ENCODE peak calls at places on chromosomes 16 and 17, in ten cellular contexts. X, H, T, F, W, I, L, P, Q and Z are unnamed samples.

GRCh38 chr16:47158991-47159390 is 15.2 kb upstream of the NETO2 start:
- DNase-seq in F (no peak), I (no peak), P (no peak), Q (no peak), X (no peak), L (no peak), H (no peak), T (no peak), W (no peak), Z (no peak)

GRCh38 chr16:23082161-23082788 is 67.0 kb downstream of the USP31 start:
- DNase-seq in Q (no peak), T (no peak), F (no peak), W (no peak), P (peak), L (no peak), X (no peak), H (no peak), I (no peak), Z (peak)

GRCh38 chr16:81535679-81536360 is 91.2 kb downstream of the CMIP start:
- DNase-seq in F (no peak), P (no peak), I (no peak), Q (no peak), L (no peak), W (no peak), H (no peak), T (no peak), X (no peak), Z (no peak)

GRCh38 chr17:78075545-78075944 is 53.0 kb downstream of the TMC6 start:
- DNase-seq in F (no peak), W (no peak), X (no peak), T (no peak), H (no peak), I (no peak), L (no peak), P (no peak), Q (no peak), Z (no peak)

GRCh38 chr17:38606646-38607611 is 1.2 kb upstream of the SRCIN1 start:
- DNase-seq in W (no peak), T (no peak), L (no peak), F (peak), X (no peak), Q (no peak), H (no peak), P (no peak), I (no peak), Z (no peak)

GRCh38 chr16:21684199-21684598 is 20.4 kb downstream of the OTOA start:
- DNase-seq in F (no peak), X (no peak), H (no peak), W (no peak), T (peak), P (peak), L (no peak), I (no peak), Q (no peak), Z (peak)

GRCh38 chr16:85037050-85037410 is 9.4 kb downstream of the KIAA0513 start:
- DNase-seq in T (no peak), L (no peak), H (peak), Q (peak), F (no peak), P (peak), X (no peak), I (no peak), W (no peak), Z (peak)

GRCh38 chr17:29032067-29032551 is 10.8 kb upstream of the PIPOX start:
- DNase-seq in L (no peak), W (no peak), I (no peak), P (no peak), X (no peak), T (no peak), Q (no peak), H (no peak), F (no peak), Z (no peak)

GRCh38 chr17:11274106-11274505 is 33.1 kb downstream of the SHISA6 start:
- DNase-seq in P (no peak), I (no peak), X (peak), Q (no peak), L (no peak), H (no peak), W (no peak), T (no peak), F (no peak), Z (no peak)

GRCh38 chr16:14464192-14464591 is 165.9 kb downstream of the PARN start:
- DNase-seq in T (no peak), W (no peak), L (no peak), F (no peak), P (no peak), X (no peak), I (no peak), Q (no peak), H (no peak), Z (no peak)

GRCh38 chr17:12600349-12600748 is 65.3 kb upstream of the MYOCD start:
- DNase-seq in Q (no peak), P (no peak), F (no peak), H (no peak), L (no peak), X (no peak), W (no peak), T (peak), I (no peak), Z (no peak)

GRCh38 chr16:78799429-78799828 is 700.0 kb downstream of the WWOX start:
- DNase-seq in L (no peak), H (no peak), I (no peak), P (no peak), Q (no peak), T (no peak), F (no peak), W (no peak), X (no peak), Z (no peak)

GRCh38 chr16:9092963-9093477 is 1.6 kb downstream of the HAPSTR1 start:
- DNase-seq in L (peak), X (no peak), F (peak), T (peak), H (no peak), I (peak), W (peak), P (peak), Q (no peak), Z (no peak)

GRCh38 chr16:89863741-89864391 is 9.5 kb upstream of the TCF25 start:
- DNase-seq in Q (peak), X (no peak), F (no peak), I (no peak), P (no peak), T (no peak), L (peak), W (peak), H (peak), Z (peak)

GRCh38 chr16:88754912-88755744 is 29.9 kb downstream of the PIEZO1 start:
- DNase-seq in Q (no peak), W (no peak), P (no peak), L (no peak), X (no peak), I (no peak), T (no peak), H (peak), F (no peak), Z (peak)

GRCh38 chr17:81858967-81859905 is 1.1 kb downstream of the P4HB start:
- DNase-seq in W (no peak), I (no peak), H (no peak), T (no peak), Q (peak), X (no peak), P (no peak), L (no peak), F (no peak), Z (peak)

GRCh38 chr17:38741443-38741842 is 6.7 kb downstream of the PCGF2 start:
- DNase-seq in Q (no peak), H (no peak), P (no peak), L (no peak), X (no peak), F (no peak), T (no peak), I (no peak), W (no peak), Z (no peak)

DNA sequence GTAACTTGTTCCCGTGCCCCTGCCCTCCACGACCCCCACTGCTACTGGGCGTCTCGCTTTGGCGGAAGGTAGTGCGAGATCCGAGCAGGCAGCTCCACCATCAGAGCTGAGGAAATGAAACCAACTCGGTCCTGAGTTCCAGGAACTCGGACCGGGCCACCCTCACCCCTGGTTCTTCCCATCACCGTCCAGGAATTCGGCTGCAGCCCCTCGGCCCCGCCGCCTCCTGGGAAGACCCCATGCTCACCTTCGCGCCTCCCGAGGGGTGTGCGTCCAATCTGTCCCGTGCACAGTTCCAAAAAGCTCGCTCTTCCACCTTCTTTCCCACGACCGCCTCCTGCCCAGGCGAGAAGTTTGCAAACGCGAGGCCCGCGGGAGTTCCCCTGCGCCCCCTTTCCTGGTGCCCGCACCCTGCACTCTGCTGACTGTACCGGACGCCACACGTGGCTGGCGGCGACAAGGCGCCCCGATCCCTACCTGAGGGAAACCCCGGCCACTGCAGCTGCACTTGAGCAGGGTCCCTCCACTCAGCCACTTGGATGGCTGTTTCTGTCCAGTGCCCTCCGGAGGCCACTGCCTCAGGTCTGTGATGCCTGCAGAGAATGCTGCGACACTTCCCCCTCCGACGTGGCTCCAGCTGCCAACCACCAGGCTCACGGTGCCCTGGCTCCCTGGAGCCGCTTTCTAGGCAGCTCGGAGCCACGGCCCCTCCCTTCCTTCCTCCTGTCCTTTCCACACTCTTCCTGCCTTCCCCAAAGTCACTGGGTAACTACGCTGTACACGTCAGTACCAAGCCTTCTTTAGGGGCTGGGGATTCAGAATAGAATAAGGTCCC is at the start of gene MLKL:
- DNase-seq in L (peak), I (peak), T (peak), H (no peak), Q (peak), W (peak), F (peak), P (peak), X (no peak), Z (peak)
- TF ChIP-seq CTCF in L (no peak), I (no peak), T (no peak), H (peak), Q (no peak), W (peak), F (no peak), P (no peak), X (no peak), Z (no peak)

DNA sequence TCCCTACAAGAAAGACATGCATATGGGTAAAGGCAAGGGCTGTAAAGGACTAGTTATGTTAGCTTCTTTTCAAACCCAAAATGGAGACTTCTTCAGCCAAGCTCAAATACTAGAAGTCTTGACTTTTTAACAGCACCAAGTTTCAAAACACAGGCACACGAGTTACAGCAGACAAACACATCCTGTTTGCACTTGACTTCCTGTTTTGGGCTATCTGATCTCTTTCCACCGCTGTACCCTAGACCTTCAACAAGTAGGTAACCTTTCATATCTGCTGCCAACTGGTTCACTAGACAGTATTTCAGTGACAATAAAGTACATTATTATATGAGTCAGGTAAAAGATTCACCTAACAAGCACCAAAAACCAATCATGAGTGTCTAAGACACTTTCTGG is 12.3 kb downstream of the RFFL start:
- DNase-seq in H (no peak), W (no peak), L (no peak), Q (no peak), P (no peak), X (no peak), F (no peak), T (no peak), I (no peak), Z (peak)
- H3K4me3 ChIP-seq in H (no peak), W (peak), L (no peak), Q (no peak), P (no peak), X (no peak), F (no peak), T (no peak), I (peak), Z (no peak)

DNA sequence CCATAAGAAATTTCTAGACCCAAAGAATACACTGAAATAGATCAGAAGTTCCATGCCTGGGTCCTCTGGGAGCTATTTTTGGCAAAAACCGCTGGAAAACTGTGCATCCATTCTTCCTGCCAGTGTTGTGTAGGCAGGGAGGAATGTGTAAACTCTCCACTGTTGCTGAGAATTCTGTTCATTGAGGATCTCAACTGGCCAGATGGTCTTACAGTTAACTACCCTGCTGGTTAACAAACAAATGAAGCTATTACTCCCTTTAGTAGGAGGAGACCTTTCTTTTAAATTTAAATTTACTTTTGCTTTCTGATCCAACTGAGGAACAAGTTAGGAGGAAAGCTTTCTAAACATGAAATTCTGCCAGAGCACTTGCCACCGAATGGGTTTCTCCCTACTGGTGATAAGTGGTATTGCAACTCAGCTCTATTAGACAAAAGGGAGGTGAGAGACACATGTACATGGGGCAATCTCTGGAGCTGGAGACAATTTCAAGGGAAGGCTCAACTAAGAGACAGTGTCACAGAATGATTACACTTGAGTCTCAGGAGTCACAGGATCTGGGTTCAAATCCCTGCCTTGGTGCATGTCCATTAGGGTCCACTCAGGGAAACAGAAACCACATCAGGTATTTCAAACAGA is 37.6 kb downstream of the SOCS1 start:
- DNase-seq in P (peak), L (no peak), I (no peak), W (no peak), Q (no peak), X (no peak), T (no peak), H (peak), F (no peak), Z (no peak)
- TF ChIP-seq CTCF in P (peak), L (no peak), I (peak), W (peak), Q (peak), X (no peak), T (no peak), H (peak), F (no peak), Z (peak)

GRCh38 chr17:76075364-76076099 is 951 bp downstream of the GALR2 start:
- DNase-seq in L (no peak), Q (no peak), X (no peak), T (no peak), F (peak), W (peak), I (no peak), P (peak), H (no peak), Z (no peak)
- H3K4me3 ChIP-seq in L (no peak), Q (no peak), X (no peak), T (no peak), F (no peak), W (no peak), I (no peak), P (peak), H (no peak), Z (no peak)

GRCh38 chr17:73198201-73198929 is 5.5 kb downstream of the COG1 start:
- DNase-seq in W (no peak), Q (no peak), T (no peak), L (peak), P (no peak), X (no peak), I (no peak), F (no peak), H (no peak), Z (no peak)

GRCh38 chr17:73194514-73195222 is 1.8 kb downstream of the COG1 start:
- DNase-seq in T (no peak), F (no peak), X (no peak), I (no peak), P (no peak), W (no peak), H (peak), Q (peak), L (peak), Z (peak)

GRCh38 chr17:73197141-73197540 is 4.3 kb downstream of the COG1 start:
- DNase-seq in P (no peak), T (no peak), X (no peak), I (no peak), L (peak), F (no peak), H (no peak), Q (no peak), W (no peak), Z (no peak)

GRCh38 chr17:73198930-73199260 is 6.0 kb downstream of the COG1 start:
- DNase-seq in X (no peak), P (no peak), T (no peak), H (no peak), F (no peak), W (no peak), I (no peak), L (peak), Q (no peak), Z (no peak)

GRCh38 chr17:73196500-73196899 is 3.6 kb downstream of the COG1 start:
- DNase-seq in H (peak), X (no peak), T (peak), Q (peak), F (peak), I (no peak), L (peak), P (peak), W (no peak), Z (peak)
- TF ChIP-seq CTCF in H (peak), X (no peak), T (peak), Q (peak), F (no peak), I (no peak), L (no peak), P (peak), W (peak), Z (peak)